ENCODE peak calls at places on chromosome 12, in nine cellular contexts. T, O, W, B, S, H, J, A and R are unnamed samples.

GRCh38 chr12:50296554-50296953 is 13.2 kb upstream of the LIMA1 start:
- DNase-seq in T (no peak), O (no peak), W (no peak), B (no peak), S (no peak), H (no peak), J (no peak), A (peak; percentile 42), R (no peak)

GRCh38 chr12:132761032-132761910 is at the start of gene ANKLE2:
- DNase-seq in T (peak; percentile 83), O (peak; percentile 50), W (peak; percentile 80), B (peak; percentile 34), S (no peak), H (peak; percentile 76), J (peak; percentile 50), A (no peak), R (peak; percentile 65)

GRCh38 chr12:74365178-74365964 is 172.3 kb upstream of the ATXN7L3B start:
- DNase-seq in T (peak; percentile 6), O (no peak), W (no peak), B (peak; percentile 22), S (no peak), H (no peak), J (peak; percentile 8), A (no peak), R (peak; percentile 43)

GRCh38 chr12:93851245-93851665 is 174.1 kb downstream of the CRADD start:
- DNase-seq in T (no peak), O (no peak), W (no peak), B (no peak), S (no peak), H (peak; percentile 58), J (no peak), A (no peak), R (no peak)

GRCh38 chr12:52147367-52147972 is 44.3 kb downstream of the KRT80 start:
- DNase-seq in T (peak; percentile 99), O (peak; percentile 85), W (peak; percentile 97), B (peak; percentile 83), S (peak; percentile 73), H (peak; percentile 97), J (peak; percentile 97), A (peak; percentile 96), R (peak; percentile 99)

GRCh38 chr12:120247183-120247582 is 18.3 kb downstream of the PXN start:
- DNase-seq in T (no peak), O (no peak), W (no peak), B (no peak), S (no peak), H (no peak), J (no peak), A (no peak), R (no peak)

GRCh38 chr12:47249082-47249481 is 169.3 kb upstream of the AMIGO2 start:
- DNase-seq in T (no peak), O (no peak), W (no peak), B (no peak), S (no peak), H (no peak), J (no peak), A (no peak), R (no peak)

GRCh38 chr12:89343127-89343526 is 9.2 kb downstream of the DUSP6 start:
- DNase-seq in T (no peak), O (peak; percentile 68), W (peak; percentile 94), B (peak; percentile 29), S (no peak), H (no peak), J (peak; percentile 20), A (no peak), R (peak; percentile 79)

GRCh38 chr12:83664650-83665049 is 977.9 kb downstream of the TMTC2 start:
- DNase-seq in T (no peak), O (no peak), W (no peak), B (no peak), S (no peak), H (no peak), J (no peak), A (no peak), R (no peak)

GRCh38 chr12:16515666-16516065 is 90.3 kb downstream of the LMO3 start:
- DNase-seq in T (peak; percentile 64), O (no peak), W (no peak), B (no peak), S (no peak), H (no peak), J (no peak), A (no peak), R (peak; percentile 24)

GRCh38 chr12:26056335-26056734 is 68.5 kb downstream of the BHLHE41 start:
- DNase-seq in T (peak; percentile 48), O (no peak), W (no peak), B (no peak), S (peak; percentile 18), H (no peak), J (peak; percentile 39), A (no peak), R (peak; percentile 11)

GRCh38 chr12:12784911-12785814 is at the start of gene APOLD1:
- DNase-seq in T (no peak), O (peak; percentile 43), W (peak; percentile 87), B (peak; percentile 45), S (no peak), H (no peak), J (peak; percentile 21), A (no peak), R (peak; percentile 90)

GRCh38 chr12:104929926-104930325 is 28.2 kb downstream of the SLC41A2 start:
- DNase-seq in T (peak; percentile 49), O (no peak), W (no peak), B (no peak), S (no peak), H (no peak), J (no peak), A (no peak), R (no peak)

GRCh38 chr12:104933778-104934177 is 24.3 kb downstream of the SLC41A2 start:
- DNase-seq in T (no peak), O (no peak), W (no peak), B (no peak), S (no peak), H (no peak), J (no peak), A (no peak), R (no peak)

GRCh38 chr12:104930388-104931326 is 27.4 kb downstream of the SLC41A2 start:
- DNase-seq in T (peak; percentile 83), O (no peak), W (no peak), B (no peak), S (no peak), H (no peak), J (no peak), A (no peak), R (no peak)

GRCh38 chr12:104935892-104936291 is 22.2 kb downstream of the SLC41A2 start:
- DNase-seq in T (no peak), O (no peak), W (no peak), B (no peak), S (no peak), H (no peak), J (no peak), A (no peak), R (no peak)

DNA sequence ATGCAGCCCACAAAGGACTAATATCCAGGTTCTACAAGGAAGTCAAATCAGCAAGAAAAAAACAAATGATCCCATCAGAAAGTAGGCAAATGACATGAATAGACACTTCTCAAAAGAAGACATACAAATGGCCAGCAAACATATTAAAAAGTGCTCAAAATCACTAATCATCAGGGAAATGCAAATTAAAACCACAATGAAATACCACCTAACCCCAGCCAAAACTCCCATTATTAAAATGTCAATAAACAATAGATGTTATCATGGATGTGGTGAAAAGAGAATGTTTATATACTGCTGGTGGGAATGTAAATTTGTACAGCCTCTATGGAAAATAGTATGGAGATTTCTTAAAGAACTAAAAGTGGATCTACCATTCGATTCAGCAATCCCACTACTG is 25.0 kb downstream of the SLC41A2 start:
- DNase-seq in T (no peak), O (no peak), W (no peak), B (no peak), S (no peak), H (no peak), J (no peak), A (no peak), R (no peak)
- H3K36me3 ChIP-seq in T (no peaks in the 10 kb centered on the region), O (no peaks in the 10 kb centered on the region), W (no peaks in the 10 kb centered on the region), B (no peaks in the 10 kb centered on the region), S (no peaks in the 10 kb centered on the region), H (no peaks in the 10 kb centered on the region), J (no peaks in the 10 kb centered on the region), A (no peaks in the 10 kb centered on the region), R (no peaks in the 10 kb centered on the region)

DNA sequence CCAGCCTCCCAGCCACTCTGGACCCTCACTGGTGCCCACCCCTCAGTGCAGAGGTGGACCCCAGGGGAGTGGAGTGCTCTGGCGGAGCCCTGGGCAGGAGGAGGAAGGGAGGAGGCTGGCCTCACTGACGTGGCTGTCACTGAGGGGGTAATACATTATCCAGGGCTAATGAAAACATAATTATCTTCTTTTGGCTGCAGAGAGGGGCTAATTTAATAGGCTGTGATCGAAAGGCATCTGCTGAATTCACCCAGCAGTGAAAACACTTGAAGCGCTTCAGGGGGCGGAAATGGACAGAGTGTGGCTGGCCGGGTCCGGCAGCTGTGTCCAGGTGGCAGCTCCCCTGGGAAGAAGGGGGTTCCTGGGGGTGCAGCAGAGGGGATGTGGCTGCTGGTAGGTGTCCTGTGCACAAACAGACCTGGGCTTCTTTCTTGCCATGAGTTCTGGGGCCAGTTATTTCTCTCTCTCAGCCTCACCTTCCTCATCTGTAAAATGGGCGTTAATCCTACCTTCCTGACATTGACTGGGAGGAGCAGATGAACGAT is 3.7 kb upstream of the NOS1 start:
- DNase-seq in T (no peak), O (no peak), W (no peak), B (no peak), S (no peak), H (no peak), J (no peak), A (no peak), R (no peak)
- H3K27me3 ChIP-seq in T (peaks cover 38% of the 10 kb centered on the region), O (peaks cover 67% of the 10 kb centered on the region), W (peaks cover 50% of the 10 kb centered on the region), B (no peaks in the 10 kb centered on the region), S (no peaks in the 10 kb centered on the region), H (peaks cover 9% of the 10 kb centered on the region), J (peaks cover 12% of the 10 kb centered on the region), A (peaks cover 95% of the 10 kb centered on the region), R (peaks cover 45% of the 10 kb centered on the region)

GRCh38 chr12:109844983-109845841 is 12.0 kb upstream of the TRPV4 start:
- DNase-seq in T (peak; percentile 88), O (peak; percentile 85), W (peak; percentile 86), B (peak; percentile 80), S (peak; percentile 83), H (peak; percentile 92), J (peak; percentile 86), A (no peak), R (peak; percentile 85)
- H3K36me3 ChIP-seq in T (no peaks in the 10 kb centered on the region), O (no peaks in the 10 kb centered on the region), W (no peaks in the 10 kb centered on the region), B (no peaks in the 10 kb centered on the region), S (no peaks in the 10 kb centered on the region), H (no peaks in the 10 kb centered on the region), J (no peaks in the 10 kb centered on the region), A (no peaks in the 10 kb centered on the region), R (no peaks in the 10 kb centered on the region)

GRCh38 chr12:102879-103168 is 36.3 kb downstream of the IQSEC3 start:
- DNase-seq in T (no peak), O (no peak), W (no peak), B (no peak), S (no peak), H (no peak), J (no peak), A (no peak), R (no peak)

GRCh38 chr12:101969-102878 is 35.7 kb downstream of the IQSEC3 start:
- DNase-seq in T (peak; percentile 10), O (no peak), W (no peak), B (no peak), S (no peak), H (no peak), J (no peak), A (no peak), R (no peak)

GRCh38 chr12:99605-100004 is 33.0 kb downstream of the IQSEC3 start:
- DNase-seq in T (peak; percentile 46), O (no peak), W (peak; percentile 15), B (no peak), S (no peak), H (no peak), J (no peak), A (no peak), R (no peak)

GRCh38 chr12:103169-103981 is 36.8 kb downstream of the IQSEC3 start:
- DNase-seq in T (peak; percentile 13), O (no peak), W (peak; percentile 11), B (no peak), S (no peak), H (no peak), J (no peak), A (no peak), R (no peak)

GRCh38 chr12:98997-99396 is 32.4 kb downstream of the IQSEC3 start:
- DNase-seq in T (peak; percentile 21), O (no peak), W (peak; percentile 24), B (no peak), S (no peak), H (no peak), J (no peak), A (no peak), R (no peak)
- H3K27me3 ChIP-seq in T (peaks cover 55% of the 10 kb centered on the region), O (peaks cover 81% of the 10 kb centered on the region), W (peaks cover 73% of the 10 kb centered on the region), B (no peaks in the 10 kb centered on the region), S (no peaks in the 10 kb centered on the region), H (no peaks in the 10 kb centered on the region), J (no peaks in the 10 kb centered on the region), A (peaks cover 79% of the 10 kb centered on the region), R (peaks cover 26% of the 10 kb centered on the region)